ENCODE peak calls at places on chromosome 14, in five cellular contexts. J is A549, I is coronary artery, N is spleen, D is cardiac muscle cell. Y is an unnamed sample.

GRCh38 chr14:80942158-80942738 is 710 bp upstream of the CEP128 start:
- DNase-seq in I (no peak), J (no peak), N (no peak), D (peak), Y (no peak)

GRCh38 chr14:100096656-100097055 is 31.4 kb downstream of the EVL start:
- DNase-seq in I (no peak), J (no peak), N (no peak), D (peak), Y (no peak)

GRCh38 chr14:93285048-93285447 is 47.8 kb downstream of the BTBD7 start:
- DNase-seq in N (no peak), I (no peak), J (no peak), D (peak), Y (no peak)

GRCh38 chr14:24055971-24056799 is 4.4 kb downstream of the CARMIL3 start:
- DNase-seq in N (peak), J (no peak), I (no peak), D (no peak), Y (no peak)

GRCh38 chr14:94689218-94689984 is 77.2 kb downstream of the SERPINA3 start:
- DNase-seq in I (no peak), N (peak), D (peak), J (peak), Y (peak)

GRCh38 chr14:75214558-75214957 is 38.1 kb upstream of the TMED10 start:
- DNase-seq in D (no peak), J (no peak), I (no peak), N (no peak), Y (no peak)

GRCh38 chr14:80927385-80927989 is 14.1 kb downstream of the CEP128 start:
- DNase-seq in I (no peak), J (no peak), N (no peak), D (no peak), Y (no peak)

GRCh38 chr14:61703342-61704129 is 8.2 kb downstream of the HIF1A start:
- DNase-seq in I (no peak), J (no peak), N (no peak), D (peak), Y (no peak)

GRCh38 chr14:64680013-64680674 is 24.1 kb upstream of the PLEKHG3 start:
- DNase-seq in I (no peak), N (peak), D (no peak), J (peak), Y (no peak)

GRCh38 chr14:56318393-56319115 is 200.3 kb downstream of the PELI2 start:
- DNase-seq in N (no peak), D (no peak), J (no peak), I (no peak), Y (no peak)

GRCh38 chr14:34328178-34328577 is 133.9 kb downstream of the SPTSSA start:
- DNase-seq in J (no peak), D (peak), N (no peak), I (no peak), Y (no peak)

GRCh38 chr14:89641495-89642162 is 224.6 kb upstream of the FOXN3 start:
- DNase-seq in J (no peak), N (no peak), I (no peak), D (no peak), Y (no peak)

GRCh38 chr14:50967719-50968266 is 23.5 kb upstream of the PYGL start:
- DNase-seq in J (no peak), D (peak), I (no peak), N (no peak), Y (no peak)

GRCh38 chr14:76056128-76056527 is 70.6 kb downstream of the IFT43 start:
- DNase-seq in N (no peak), I (no peak), J (peak), D (peak), Y (no peak)

GRCh38 chr14:74579447-74580274 is 32.4 kb downstream of the LTBP2 start:
- DNase-seq in D (peak), J (peak), I (no peak), N (peak), Y (no peak)

GRCh38 chr14:71551291-71551955 is 380.8 kb upstream of the RGS6 start:
- DNase-seq in J (no peak), I (no peak), D (peak), N (no peak), Y (no peak)

GRCh38 chr14:78758333-78758732 is 588.2 kb downstream of the NRXN3 start:
- DNase-seq in J (peak), N (no peak), I (no peak), D (peak), Y (no peak)

GRCh38 chr14:26403760-26404159 is 194.1 kb downstream of the NOVA1 start:
- DNase-seq in J (no peak), N (no peak), I (no peak), D (no peak), Y (no peak)

GRCh38 chr14:64504897-64505771 is 564 bp downstream of the ZBTB1 start:
- DNase-seq in I (peak), N (peak), D (peak), J (peak), Y (peak)

GRCh38 chr14:38291681-38292459 is 36.0 kb upstream of the CLEC14A start:
- DNase-seq in I (no peak), J (no peak), N (no peak), D (peak), Y (no peak)

GRCh38 chr14:70782361-70782760 is 27.0 kb downstream of the MAP3K9 start:
- DNase-seq in J (no peak), D (no peak), N (no peak), I (no peak), Y (no peak)

GRCh38 chr14:93267149-93267711 is 60.2 kb downstream of the UBR7 start:
- DNase-seq in D (no peak), J (no peak), N (no peak), I (no peak), Y (no peak)

GRCh38 chr14:66804141-66804540 is 296.2 kb downstream of the GPHN start:
- DNase-seq in N (no peak), J (no peak), D (no peak), I (no peak), Y (no peak)

GRCh38 chr14:96559571-96559970 is 57.4 kb downstream of the PAPOLA start:
- DNase-seq in I (no peak), N (no peak), J (no peak), D (no peak), Y (no peak)

GRCh38 chr14:94770251-94770749 is 387 bp upstream of the GSC start:
- DNase-seq in J (no peak), N (peak), I (no peak), D (no peak), Y (no peak)

GRCh38 chr14:56581041-56581727 is 1.6 kb downstream of the TMEM260 start:
- DNase-seq in I (no peak), N (no peak), D (no peak), J (no peak), Y (no peak)

GRCh38 chr14:28709571-28710305 is 56.8 kb upstream of the FOXG1 start:
- DNase-seq in D (no peak), I (no peak), J (no peak), N (no peak), Y (no peak)

GRCh38 chr14:35337074-35337556 is 44.9 kb downstream of the PSMA6 start:
- DNase-seq in J (no peak), N (no peak), D (no peak), I (no peak), Y (no peak)

GRCh38 chr14:94532462-94532861 is 23.2 kb upstream of the SERPINA12 start:
- DNase-seq in N (no peak), D (peak), I (no peak), J (no peak), Y (no peak)

GRCh38 chr14:23984891-23985607 is 3.7 kb upstream of the DHRS4L2 start:
- DNase-seq in N (no peak), I (no peak), J (peak), D (peak), Y (no peak)

GRCh38 chr14:79375336-79375735 is 836.0 kb downstream of the DIO2 start:
- DNase-seq in J (no peak), N (no peak), I (no peak), D (no peak), Y (no peak)

GRCh38 chr14:69917287-69917686 is 38.1 kb downstream of the SMOC1 start:
- DNase-seq in D (no peak), I (no peak), N (no peak), J (no peak), Y (no peak)

GRCh38 chr14:72256055-72256454 is 323.8 kb downstream of the RGS6 start:
- DNase-seq in D (no peak), N (no peak), J (no peak), I (no peak), Y (no peak)

GRCh38 chr14:20418501-20418909 is 5.2 kb upstream of the TEP1 start:
- DNase-seq in I (no peak), J (peak), N (no peak), D (no peak), Y (no peak)

GRCh38 chr14:76752744-76753143 is 8.5 kb upstream of the VASH1 start:
- DNase-seq in I (no peak), N (no peak), J (no peak), D (no peak), Y (no peak)

GRCh38 chr14:82420874-82421273 is 887.2 kb upstream of the SEL1L start:
- DNase-seq in J (no peak), N (no peak), I (no peak), D (no peak), Y (no peak)

GRCh38 chr14:82419933-82420332 is 886.3 kb upstream of the SEL1L start:
- DNase-seq in N (no peak), D (no peak), J (no peak), I (no peak), Y (no peak)

DNA sequence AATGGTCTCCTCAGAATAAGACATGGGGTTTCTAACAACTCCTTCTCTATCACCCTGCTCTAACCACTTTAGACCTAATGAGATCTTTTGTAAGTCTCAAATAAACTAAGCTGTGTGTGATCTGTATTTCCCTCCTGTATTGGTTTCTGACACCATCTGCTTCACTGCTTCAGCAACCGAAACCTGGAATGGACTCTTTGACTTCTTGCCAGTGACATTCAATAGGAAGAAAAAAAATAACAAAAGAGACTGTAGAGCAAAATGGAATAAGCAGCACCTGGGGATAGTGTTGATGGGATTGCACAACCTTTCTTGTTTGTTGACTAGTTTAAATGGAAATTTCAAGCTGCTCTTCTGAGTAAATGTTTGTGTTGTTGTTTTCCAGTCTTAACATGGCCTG is 888.5 kb upstream of the SEL1L start:
- DNase-seq in D (no peak), J (no peak), I (no peak), N (no peak), Y (no peak)
- TF ChIP-seq CTCF in D (no peak), J (no peak), I (no peak), N (no peak), Y (no peak)

DNA sequence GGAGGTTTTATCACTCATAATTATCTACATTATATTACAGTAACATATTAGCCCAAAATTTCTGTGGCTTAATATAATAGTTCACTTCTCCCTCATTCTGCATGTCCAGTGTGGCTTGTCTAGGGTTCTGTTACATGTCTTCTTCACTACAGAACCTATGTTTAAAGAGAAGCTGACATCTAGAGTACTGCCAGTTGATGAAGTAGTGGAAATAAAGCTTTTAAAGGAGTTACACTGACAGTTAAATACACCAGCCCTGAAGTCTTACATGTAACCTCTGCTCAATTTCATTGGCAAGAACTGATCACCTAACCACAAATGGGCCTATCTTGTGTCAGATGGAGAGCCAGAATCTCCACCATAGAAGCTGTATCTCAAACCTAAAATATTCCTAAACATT is 32.9 kb downstream of the RPS6KA5 start:
- DNase-seq in D (no peak), N (no peak), I (no peak), J (no peak), Y (no peak)
- H3K27ac ChIP-seq in D (peak), N (no peak), I (no peak), J (no peak), Y (no peak)

DNA sequence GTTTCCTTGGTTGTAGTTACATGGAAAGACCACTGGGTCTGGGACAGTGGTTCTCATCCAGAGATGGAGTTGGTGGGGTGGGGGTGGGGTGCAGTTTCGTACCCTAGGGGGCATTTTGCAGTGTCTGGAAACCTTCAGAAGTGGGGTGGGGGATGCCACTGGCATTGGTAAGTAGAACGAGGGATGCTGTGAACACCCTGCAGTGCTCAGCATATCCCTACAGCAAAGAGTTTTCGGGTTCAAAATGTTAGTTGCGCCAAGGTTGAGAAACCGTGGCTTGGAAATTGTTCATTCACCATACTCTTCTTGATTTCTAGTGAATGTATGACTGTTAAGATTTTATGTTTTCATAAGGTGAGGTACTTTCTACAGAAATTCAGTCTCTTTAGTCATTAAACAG is 28.7 kb downstream of the TRAF3 start:
- DNase-seq in D (no peak), N (no peak), J (no peak), I (no peak), Y (no peak)
- TF ChIP-seq CTCF in D (no peak), N (no peak), J (no peak), I (no peak), Y (no peak)

DNA sequence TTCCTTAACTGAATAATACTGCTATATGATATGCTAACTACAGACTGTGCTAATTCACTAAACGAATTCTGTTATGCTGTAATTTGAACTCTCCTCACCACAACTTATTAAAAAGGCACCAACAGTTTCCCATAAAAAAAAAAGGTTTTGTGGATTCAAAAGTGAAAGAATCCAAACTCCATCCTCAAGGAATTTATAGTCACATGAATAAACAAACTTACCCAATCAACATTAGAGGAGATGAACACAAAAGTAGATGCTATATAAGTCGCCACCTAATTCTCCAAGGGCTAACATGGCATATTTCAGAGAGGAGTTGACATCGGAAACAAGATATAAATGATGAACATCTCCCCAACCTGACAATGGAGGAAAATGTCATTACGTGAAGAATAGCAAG is 265.4 kb upstream of the PRKD1 start:
- DNase-seq in N (no peak), D (no peak), I (no peak), J (no peak), Y (no peak)
- H3K27ac ChIP-seq in N (no peak), D (no peak), I (no peak), J (no peak), Y (no peak)

DNA sequence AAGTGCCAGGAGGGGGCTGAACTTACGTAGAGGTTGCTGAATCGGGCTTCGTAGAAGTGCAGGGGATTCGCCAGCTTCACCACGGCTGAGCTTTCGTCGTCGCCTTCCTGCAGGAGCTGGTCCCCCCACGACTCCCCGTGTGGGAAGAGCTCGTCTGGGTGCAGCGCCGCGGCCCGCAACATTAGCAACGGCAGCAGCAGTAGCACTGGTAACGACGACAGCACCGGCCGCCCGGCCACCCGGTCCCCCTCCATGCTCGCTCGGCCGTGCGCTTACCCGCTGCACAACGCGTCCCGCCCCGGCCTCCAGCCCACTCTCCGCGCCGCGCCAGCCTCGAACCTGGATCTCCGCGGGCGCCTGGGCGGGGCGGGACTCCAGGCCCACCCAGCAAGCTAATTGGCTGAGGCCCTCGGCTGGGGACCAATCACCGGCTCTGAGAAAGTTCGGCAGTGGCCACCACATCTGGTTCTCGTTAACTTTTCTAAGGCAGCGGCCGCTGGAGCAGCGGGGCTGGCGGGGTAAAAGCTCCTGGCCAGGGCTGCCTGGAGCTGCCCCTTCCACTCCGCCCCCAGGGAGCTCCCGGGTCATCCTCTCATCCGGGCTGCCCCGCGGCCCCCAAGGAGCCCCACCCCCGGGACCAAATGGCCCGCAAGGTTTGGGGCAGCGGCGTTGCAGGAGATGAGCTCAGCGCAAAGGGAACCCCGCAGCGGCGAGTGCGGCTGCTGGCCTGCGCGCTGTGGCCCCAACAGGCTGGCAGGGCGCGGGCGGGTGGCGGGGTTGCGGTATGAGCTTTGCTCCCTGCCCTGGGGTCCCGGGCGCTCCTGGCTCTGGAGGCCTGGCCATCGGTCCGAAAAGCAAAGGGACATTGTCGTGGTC is at the start of gene NID2:
- DNase-seq in D (peak), N (peak), J (peak), I (peak), Y (peak)
- TF ChIP-seq CTCF in D (no peak), N (no peak), J (no peak), I (no peak), Y (no peak)

GRCh38 chr14:102954081-102954789 is 31.8 kb downstream of the AMN start:
- DNase-seq in I (no peak), D (no peak), J (no peak), N (no peak), Y (no peak)

GRCh38 chr14:102951034-102951433 is 28.6 kb downstream of the AMN start:
- DNase-seq in N (no peak), I (no peak), D (peak), J (no peak), Y (no peak)

GRCh38 chr14:102952276-102952675 is 29.8 kb downstream of the AMN start:
- DNase-seq in J (no peak), I (no peak), N (no peak), D (no peak), Y (no peak)

GRCh38 chr14:102951799-102952198 is 29.3 kb downstream of the AMN start:
- DNase-seq in J (no peak), N (no peak), I (no peak), D (peak), Y (no peak)

GRCh38 chr14:102953100-102953499 is 30.6 kb downstream of the AMN start:
- DNase-seq in D (no peak), I (no peak), N (no peak), J (no peak), Y (no peak)
- H3K27ac ChIP-seq in D (peak), I (no peak), N (no peak), J (no peak), Y (no peak)

GRCh38 chr14:22471545-22472121 is 117.4 kb downstream of the DAD1 start:
- DNase-seq in I (no peak), J (peak), D (peak), N (peak), Y (peak)
- TF ChIP-seq CTCF in I (peak), J (peak), D (peak), N (peak), Y (peak)

DNA sequence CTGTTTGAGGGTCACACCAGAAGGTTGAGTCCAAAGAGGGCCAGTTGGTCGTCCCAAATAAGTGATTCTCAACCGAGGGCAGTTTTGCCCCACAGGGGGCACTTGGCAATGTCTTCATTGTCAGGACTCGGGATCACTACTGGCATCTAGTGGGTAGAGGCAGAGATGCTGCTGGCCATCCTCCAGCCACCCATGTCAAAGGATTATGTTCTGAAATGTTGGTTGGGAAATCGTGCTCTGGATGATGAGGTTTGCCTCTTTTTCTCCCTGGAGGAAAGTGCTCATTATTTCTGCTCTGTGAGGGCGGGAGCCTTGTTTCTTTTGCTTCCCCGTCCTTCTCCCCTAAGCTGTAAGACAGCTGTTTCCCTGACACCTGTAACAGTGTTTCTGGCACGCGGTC is 3.6 kb downstream of the ZNF839 start:
- DNase-seq in J (peak), I (peak), N (peak), D (peak), Y (peak)
- H3K27ac ChIP-seq in J (no peak), I (peak), N (no peak), D (no peak), Y (no peak)

DNA sequence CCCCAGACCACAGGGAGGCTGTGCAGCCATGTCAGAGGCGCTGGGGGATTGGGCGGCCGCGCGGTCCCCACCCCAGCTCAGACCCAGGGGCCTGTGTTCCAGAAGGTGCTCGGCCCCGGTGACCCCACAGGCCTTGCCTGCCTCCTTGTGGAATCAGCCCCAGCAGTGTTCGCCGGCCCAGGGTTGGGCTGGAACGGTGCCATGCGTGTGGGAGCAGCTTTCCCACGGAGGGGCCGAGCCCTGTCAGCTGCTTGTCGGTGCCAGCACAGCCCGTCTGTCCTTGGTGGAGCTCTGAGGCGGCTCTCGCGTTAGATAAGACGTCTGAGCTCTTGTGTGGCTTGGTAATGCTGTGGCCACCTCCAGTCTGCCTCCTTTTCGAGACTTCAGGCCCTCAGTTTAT is 8.5 kb downstream of the ZFYVE21 start:
- DNase-seq in J (no peak), N (no peak), D (peak), I (peak), Y (no peak)
- TF ChIP-seq CTCF in J (no peak), N (no peak), D (no peak), I (no peak), Y (peak)